ENCODE peak calls at places on chromosomes 13 and 19, in eight cellular contexts. E is CD4-positive, CD25-positive, alpha-beta regulatory T cell; T is colonic mucosa; F is tibial nerve; G is PC-3; M is lung; D is right atrium auricular region; J is fibroblast of lung. Z is an unnamed sample. For H3K36me3, the result is how much of the 10 kb centered on the place peaks cover.

GRCh38 chr19:7287716-7288115 is 6.5 kb downstream of the INSR start:
- DNase-seq in E (no peak), T (no peak), F (no peak), G (no peak), M (no peak), D (no peak), J (no peak), Z (no peak)

GRCh38 chr19:39405930-39406655 is 554 bp upstream of the ZFP36 start:
- DNase-seq in E (peak), T (peak), F (no peak), G (no peak), M (no peak), D (peak), J (no peak), Z (no peak)

GRCh38 chr19:34539396-34539795 is 57.8 kb downstream of the WTIP start:
- DNase-seq in E (no peak), T (no peak), F (no peak), G (no peak), M (no peak), D (no peak), J (no peak), Z (no peak)

GRCh38 chr13:36475468-36475867 is 43.2 kb downstream of the CCNA1 start:
- DNase-seq in E (no peak), T (no peak), F (no peak), G (peak), M (no peak), D (no peak), J (peak), Z (peak)

GRCh38 chr19:2361259-2362038 is 1.4 kb downstream of the TMPRSS9 start:
- DNase-seq in E (no peak), T (no peak), F (no peak), G (no peak), M (no peak), D (no peak), J (no peak), Z (peak)

GRCh38 chr13:49936943-49937273 is 768 bp upstream of the SPRYD7 start:
- DNase-seq in E (no peak), T (no peak), F (no peak), G (no peak), M (no peak), D (no peak), J (no peak), Z (peak)

GRCh38 chr13:96252903-96253302 is 163.0 kb downstream of the HS6ST3 start:
- DNase-seq in E (no peak), T (no peak), F (no peak), G (no peak), M (no peak), D (no peak), J (no peak), Z (no peak)

GRCh38 chr13:23007430-23007829 is 173.3 kb upstream of the SGCG start:
- DNase-seq in E (no peak), T (no peak), F (no peak), G (no peak), M (no peak), D (no peak), J (no peak), Z (no peak)

GRCh38 chr13:41463823-41464602 is 6.7 kb downstream of the RGCC start:
- DNase-seq in E (no peak), T (no peak), F (no peak), G (no peak), M (no peak), D (no peak), J (no peak), Z (no peak)

GRCh38 chr13:33764716-33765115 is 53.2 kb upstream of the RFC3 start:
- DNase-seq in E (no peak), T (no peak), F (no peak), G (peak), M (no peak), D (no peak), J (no peak), Z (no peak)

GRCh38 chr13:37886879-37887278 is 17.3 kb upstream of the TRPC4 start:
- DNase-seq in E (no peak), T (no peak), F (no peak), G (no peak), M (no peak), D (no peak), J (no peak), Z (no peak)

GRCh38 chr13:35769812-35770211 is 293.3 kb upstream of the MAB21L1 start:
- DNase-seq in E (no peak), T (no peak), F (no peak), G (no peak), M (no peak), D (no peak), J (no peak), Z (no peak)

GRCh38 chr19:13764101-13764807 is at the start of gene MRI1:
- DNase-seq in E (peak), T (peak), F (peak), G (peak), M (peak), D (peak), J (peak), Z (peak)

GRCh38 chr19:13764821-13765394 is 586 bp downstream of the MRI1 start:
- DNase-seq in E (no peak), T (no peak), F (no peak), G (peak), M (no peak), D (no peak), J (no peak), Z (peak)

GRCh38 chr19:13763300-13763699 is 1.0 kb upstream of the MRI1 start:
- DNase-seq in E (no peak), T (no peak), F (no peak), G (no peak), M (no peak), D (no peak), J (no peak), Z (peak)

GRCh38 chr19:13766095-13766481 is 1.8 kb downstream of the MRI1 start:
- DNase-seq in E (no peak), T (no peak), F (no peak), G (no peak), M (no peak), D (no peak), J (no peak), Z (no peak)

DNA sequence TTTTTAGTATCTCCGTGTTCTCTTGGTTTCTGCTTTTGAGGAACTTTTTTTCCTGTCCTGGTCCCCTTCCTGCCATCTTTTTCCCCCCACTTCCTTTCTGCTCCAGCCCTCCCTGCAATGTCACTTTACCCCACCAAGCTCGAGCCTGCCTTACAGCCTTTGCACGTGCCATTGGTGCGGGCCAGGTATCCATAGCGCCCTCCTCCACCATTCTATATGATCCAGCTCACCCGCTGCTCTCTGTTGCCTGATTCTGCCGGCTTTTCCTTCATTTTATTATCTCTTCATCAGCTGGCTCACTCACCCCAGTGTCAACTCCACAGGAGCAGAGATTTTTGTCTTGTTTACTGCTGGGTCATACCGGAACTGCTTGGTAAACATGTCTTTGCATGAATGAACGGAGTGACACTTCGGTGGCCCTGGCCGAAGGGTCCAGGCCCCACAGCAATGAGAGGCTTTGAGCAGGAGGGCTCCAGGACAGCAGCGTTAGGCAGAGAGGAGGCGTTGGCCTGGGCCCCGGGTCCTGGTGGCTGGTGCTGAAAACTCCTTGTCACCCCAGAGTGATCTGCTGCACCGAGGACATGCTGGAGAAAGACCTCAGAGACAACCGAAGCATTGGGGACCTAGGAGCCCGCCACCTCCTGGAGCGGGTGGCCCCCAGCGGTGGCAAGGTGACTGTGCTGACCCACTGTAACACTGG is 1.2 kb downstream of the MRI1 start:
- DNase-seq in E (no peak), T (no peak), F (no peak), G (peak), M (no peak), D (no peak), J (no peak), Z (peak)
- H3K36me3 ChIP-seq in E (under half), T (under half), F (under half), G (under half), M (under half), D (under half), J (under half), Z (under half)

GRCh38 chr19:51750381-51751124 is 1.1 kb downstream of the FPR1 start:
- DNase-seq in E (no peak), T (no peak), F (no peak), G (no peak), M (no peak), D (no peak), J (peak), Z (no peak)
- H3K4me3 ChIP-seq in E (no peak), T (no peak), F (no peak), G (no peak), M (no peak), D (peak), J (no peak), Z (no peak)

GRCh38 chr13:80965097-80965496 is 624.2 kb upstream of the SPRY2 start:
- DNase-seq in E (no peak), T (no peak), F (no peak), G (no peak), M (no peak), D (no peak), J (no peak), Z (no peak)
- H3K36me3 ChIP-seq in E (under half), T (under half), F (under half), G (under half), M (under half), D (under half), J (under half), Z (under half)

DNA sequence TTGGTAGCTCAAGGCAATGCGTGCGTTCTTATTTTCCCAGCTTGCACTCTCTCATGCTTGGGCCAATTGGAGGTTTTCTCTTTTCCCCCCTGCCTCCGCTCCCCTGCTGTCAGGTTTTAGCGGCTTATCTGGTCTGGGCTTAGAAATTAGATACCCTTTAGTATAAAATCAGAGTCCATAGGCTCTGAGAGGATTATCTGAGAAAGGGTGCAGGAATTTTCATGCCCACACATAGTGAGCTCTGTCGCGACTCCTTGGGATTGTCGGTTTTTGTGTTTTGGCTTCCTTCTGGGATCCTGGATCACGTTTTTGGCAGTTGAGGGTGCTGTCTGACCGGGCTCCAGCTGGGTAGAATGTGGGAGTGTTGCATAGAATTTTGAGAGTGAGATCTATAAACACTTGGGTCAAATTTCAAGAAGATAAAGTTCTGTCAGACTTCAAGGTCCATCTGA is 12.4 kb downstream of the CHAF1A start:
- DNase-seq in E (no peak), T (no peak), F (no peak), G (no peak), M (no peak), D (no peak), J (peak), Z (peak)
- H3K4me3 ChIP-seq in E (no peak), T (no peak), F (no peak), G (no peak), M (no peak), D (peak), J (no peak), Z (no peak)

DNA sequence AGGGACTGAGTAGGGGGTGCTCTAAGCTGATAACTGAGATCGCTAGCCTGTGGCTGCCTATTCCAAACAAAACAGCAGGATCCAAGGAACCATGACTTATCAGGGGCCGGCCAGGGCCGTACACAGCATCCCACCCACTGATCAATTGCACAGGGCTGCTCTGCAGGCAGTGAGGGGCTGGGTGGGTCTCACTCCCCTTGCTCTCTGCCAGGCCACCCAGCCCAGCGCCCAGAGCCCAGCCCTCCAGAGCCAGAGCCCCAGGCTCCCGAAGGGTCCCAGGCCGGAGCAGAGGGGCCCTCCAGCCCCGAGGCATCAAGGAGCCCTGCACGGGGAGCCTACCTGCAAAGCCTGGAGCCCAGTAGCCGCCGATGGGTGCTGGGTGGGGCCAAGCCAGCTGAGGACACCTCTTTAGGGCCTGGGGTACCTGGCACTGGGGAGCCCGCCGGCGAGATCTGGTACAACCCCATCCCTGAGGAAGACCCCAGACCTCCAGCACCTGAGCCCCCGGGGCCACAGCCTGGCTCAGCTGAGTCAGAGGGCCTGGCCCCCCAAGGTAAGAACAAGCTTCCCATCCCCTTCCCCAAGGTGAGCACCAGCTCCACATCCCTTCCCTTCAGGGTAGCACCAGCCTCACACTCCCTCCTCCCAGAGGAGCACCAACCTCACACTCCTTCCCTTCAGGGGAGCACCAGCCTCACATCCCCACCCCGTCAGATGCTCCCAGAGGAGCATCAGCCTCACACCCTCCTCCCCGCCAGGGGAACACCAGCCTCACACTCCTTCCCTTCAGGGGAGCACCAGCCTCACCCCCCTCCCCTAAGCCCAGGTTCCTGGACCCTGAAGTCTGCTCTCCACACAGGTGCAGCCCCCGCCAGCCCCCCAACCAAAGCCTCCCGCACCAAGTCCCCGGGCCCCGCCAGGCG is 1.9 kb downstream of the SYDE1 start:
- DNase-seq in E (no peak), T (no peak), F (no peak), G (no peak), M (no peak), D (no peak), J (no peak), Z (peak)
- H3K36me3 ChIP-seq in E (under half), T (under half), F (under half), G (under half), M (under half), D (under half), J (under half), Z (under half)

Z was measured in H7.